ENCODE peak calls at places on chromosomes 2 and 18, in ten cellular contexts. J, F, V, Y, E, L, I, D, R and M are unnamed samples.

GRCh38 chr2:118667964-118668363 is 179.5 kb downstream of the EN1 start:
- DNase-seq in R (no peak), F (peak), D (no peak), J (no peak), E (peak), V (no peak), L (no peak), Y (no peak), I (peak), M (no peak)

GRCh38 chr2:189865836-189866235 is 81.6 kb downstream of the PMS1 start:
- DNase-seq in E (peak), I (no peak), F (no peak), V (no peak), L (no peak), R (no peak), Y (no peak), D (no peak), J (no peak), M (no peak)

GRCh38 chr18:23710068-23710527 is 20.8 kb downstream of the LAMA3 start:
- DNase-seq in E (peak), D (no peak), V (no peak), L (no peak), F (no peak), R (no peak), Y (no peak), I (no peak), J (no peak), M (no peak)

GRCh38 chr2:75799859-75800258 is 89.1 kb upstream of the GCFC2 start:
- DNase-seq in F (no peak), Y (no peak), V (no peak), E (no peak), D (peak), J (no peak), I (no peak), L (no peak), R (no peak), M (no peak)

GRCh38 chr2:227161947-227162346 is 2.1 kb downstream of the COL4A4 start:
- DNase-seq in F (no peak), J (no peak), E (no peak), R (no peak), L (no peak), D (no peak), I (no peak), V (no peak), Y (no peak), M (no peak)

GRCh38 chr2:187869195-187869594 is 315.0 kb upstream of the TFPI start:
- DNase-seq in I (no peak), R (no peak), L (no peak), V (no peak), D (no peak), F (no peak), E (no peak), Y (no peak), J (no peak), M (no peak)

GRCh38 chr18:27847412-27847811 is 329.5 kb downstream of the CDH2 start:
- DNase-seq in V (no peak), Y (no peak), J (no peak), R (no peak), I (no peak), F (no peak), L (no peak), D (no peak), E (no peak), M (no peak)

GRCh38 chr2:118443596-118443995 is 355.3 kb downstream of the INSIG2 start:
- DNase-seq in E (peak), R (no peak), I (no peak), L (no peak), Y (no peak), V (no peak), F (no peak), J (peak), D (no peak), M (no peak)

GRCh38 chr2:41775381-41776025 is 272.3 kb upstream of the PKDCC start:
- DNase-seq in I (no peak), R (no peak), D (no peak), V (no peak), J (no peak), L (no peak), Y (no peak), E (no peak), F (no peak), M (no peak)

GRCh38 chr2:133952420-133952819 is 301.5 kb upstream of the MGAT5 start:
- DNase-seq in D (peak), I (no peak), V (no peak), R (no peak), Y (no peak), F (no peak), E (no peak), L (no peak), J (no peak), M (peak)

GRCh38 chr2:190656301-190656700 is 7.4 kb downstream of the NAB1 start:
- DNase-seq in E (peak), F (no peak), J (no peak), D (no peak), V (no peak), L (no peak), Y (no peak), I (no peak), R (no peak), M (no peak)

GRCh38 chr2:182187130-182187529 is 201.5 kb downstream of the PPP1R1C start:
- DNase-seq in V (no peak), R (no peak), I (no peak), L (no peak), Y (no peak), E (no peak), D (no peak), F (no peak), J (no peak), M (no peak)

GRCh38 chr18:23307567-23308295 is 145.4 kb upstream of the RIOK3 start:
- DNase-seq in Y (no peak), I (no peak), D (peak), V (no peak), L (no peak), F (no peak), J (peak), E (peak), R (no peak), M (peak)

GRCh38 chr18:21267370-21267769 is 25.3 kb downstream of the GREB1L start:
- DNase-seq in L (no peak), R (no peak), J (no peak), Y (no peak), D (no peak), F (no peak), E (no peak), V (no peak), I (no peak), M (no peak)

GRCh38 chr2:187233811-187234210 is 214.2 kb downstream of the CALCRL start:
- DNase-seq in F (no peak), J (no peak), L (no peak), I (no peak), E (peak), D (no peak), Y (no peak), V (no peak), R (no peak), M (no peak)

GRCh38 chr18:44680271-44681038 is at the start of gene SETBP1:
- DNase-seq in D (peak), R (peak), V (peak), E (no peak), Y (peak), J (peak), I (no peak), L (peak), F (no peak), M (peak)

GRCh38 chr2:5921081-5921642 is 229.0 kb downstream of the SOX11 start:
- DNase-seq in R (no peak), E (no peak), J (no peak), L (peak), D (no peak), F (no peak), Y (no peak), V (no peak), I (no peak), M (no peak)

GRCh38 chr2:64980192-64980591 is 9.0 kb upstream of the SLC1A4 start:
- DNase-seq in L (no peak), J (no peak), F (no peak), D (no peak), V (no peak), E (no peak), R (no peak), I (no peak), Y (no peak), M (no peak)

GRCh38 chr2:97718051-97718882 is 4.9 kb downstream of the ZAP70 start:
- DNase-seq in Y (no peak), L (peak), I (no peak), D (peak), F (no peak), J (no peak), E (no peak), R (peak), V (peak), M (peak)

GRCh38 chr2:33312389-33312788 is 164.1 kb upstream of the RASGRP3 start:
- DNase-seq in Y (no peak), D (no peak), V (no peak), R (no peak), E (no peak), I (no peak), J (no peak), L (no peak), F (no peak), M (no peak)

GRCh38 chr2:191627518-191627917 is 50.4 kb upstream of the NABP1 start:
- DNase-seq in J (no peak), F (no peak), R (no peak), D (no peak), I (no peak), E (no peak), V (no peak), Y (no peak), L (no peak), M (no peak)

GRCh38 chr2:61011649-61012048 is 5.9 kb upstream of the PEX13 start:
- DNase-seq in D (no peak), F (no peak), Y (no peak), L (no peak), J (no peak), R (no peak), I (no peak), V (no peak), E (peak), M (no peak)

GRCh38 chr2:16257001-16257724 is 316.8 kb downstream of the MYCN start:
- DNase-seq in L (no peak), V (no peak), F (no peak), Y (no peak), R (no peak), I (no peak), J (no peak), D (no peak), E (no peak), M (no peak)

GRCh38 chr2:227821043-227821942 is 7.7 kb downstream of the CCL20 start:
- DNase-seq in F (no peak), Y (no peak), I (no peak), D (no peak), E (no peak), J (no peak), R (no peak), V (peak), L (no peak), M (no peak)

GRCh38 chr2:212337036-212337435 is 201.6 kb downstream of the ERBB4 start:
- DNase-seq in V (no peak), E (no peak), I (no peak), L (no peak), F (no peak), R (no peak), J (no peak), D (no peak), Y (no peak), M (no peak)

GRCh38 chr2:64599469-64599868 is 54.2 kb downstream of the SERTAD2 start:
- DNase-seq in J (no peak), E (no peak), D (no peak), Y (no peak), I (no peak), L (no peak), R (no peak), V (no peak), F (no peak), M (no peak)

GRCh38 chr2:144571770-144572169 is 51.9 kb upstream of the ZEB2 start:
- DNase-seq in L (no peak), Y (no peak), R (no peak), I (no peak), E (no peak), V (no peak), J (no peak), F (no peak), D (no peak), M (no peak)

GRCh38 chr2:65186093-65186868 is 41.4 kb upstream of the ACTR2 start:
- DNase-seq in E (no peak), R (no peak), D (no peak), Y (no peak), F (no peak), J (no peak), V (peak), L (no peak), I (no peak), M (no peak)

GRCh38 chr2:19439081-19439480 is 80.7 kb upstream of the OSR1 start:
- DNase-seq in L (no peak), R (no peak), V (no peak), E (no peak), D (no peak), Y (no peak), J (no peak), F (no peak), I (no peak), M (no peak)

GRCh38 chr2:206988884-206989283 is 49.6 kb downstream of the CPO start:
- DNase-seq in R (no peak), E (no peak), D (no peak), V (no peak), I (no peak), L (no peak), Y (no peak), J (no peak), F (no peak), M (no peak)

GRCh38 chr2:27717070-27717453 is 53.4 kb downstream of the SLC4A1AP start:
- DNase-seq in Y (no peak), E (peak), R (no peak), V (no peak), L (peak), I (no peak), J (peak), D (no peak), F (peak), M (no peak)

GRCh38 chr2:208657468-208657867 is 250.9 kb downstream of the PTH2R start:
- DNase-seq in D (no peak), Y (peak), I (no peak), F (no peak), J (no peak), E (no peak), R (no peak), V (no peak), L (no peak), M (no peak)
- TF ChIP-seq CTCF in D (no peak), Y (no peak), I (peak), F (no peak), J (no peak), E (no peak), R (no peak), V (no peak), L (no peak), M (no peak)

DNA sequence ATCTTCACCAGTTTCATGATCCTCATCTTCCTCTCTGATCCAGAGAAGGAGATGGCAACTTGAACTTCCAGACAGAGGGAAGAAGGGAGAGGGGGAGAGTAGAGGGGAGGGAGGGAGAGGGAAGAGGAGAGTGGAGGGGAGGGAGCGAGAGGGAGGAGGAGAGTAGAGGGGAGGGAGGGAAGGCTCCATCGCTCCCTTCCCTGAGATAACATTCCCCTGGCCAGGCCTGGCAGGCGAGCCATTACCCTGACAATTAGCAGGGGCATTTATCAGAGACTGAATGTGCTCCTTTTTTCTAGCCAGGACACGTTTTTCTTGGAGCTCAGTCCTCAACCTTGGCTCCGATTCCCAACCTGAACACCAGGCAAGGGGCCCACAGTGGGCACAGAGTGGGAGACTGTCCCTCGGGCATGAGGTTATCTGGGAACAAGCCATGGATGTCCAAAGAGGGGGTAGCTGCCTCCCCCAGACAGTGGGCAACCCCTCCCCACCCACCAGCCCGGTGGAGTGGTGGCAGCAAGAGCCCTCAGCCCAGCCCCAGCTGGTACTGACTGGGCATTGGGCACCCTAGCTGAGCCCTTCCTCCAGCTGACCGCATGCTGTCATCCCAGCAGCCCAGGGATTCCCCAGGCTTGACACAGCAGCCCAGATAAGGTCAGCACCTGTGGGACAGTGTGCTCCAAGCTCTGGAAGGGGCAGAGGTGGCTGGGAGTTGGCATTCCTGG is 81.8 kb downstream of the TNS1 start:
- DNase-seq in F (no peak), J (no peak), V (peak), E (peak), Y (no peak), I (no peak), L (peak), D (no peak), R (no peak), M (no peak)
- TF ChIP-seq CTCF in F (no peak), J (no peak), V (no peak), E (no peak), Y (no peak), I (no peak), L (no peak), D (no peak), R (no peak), M (no peak)

DNA sequence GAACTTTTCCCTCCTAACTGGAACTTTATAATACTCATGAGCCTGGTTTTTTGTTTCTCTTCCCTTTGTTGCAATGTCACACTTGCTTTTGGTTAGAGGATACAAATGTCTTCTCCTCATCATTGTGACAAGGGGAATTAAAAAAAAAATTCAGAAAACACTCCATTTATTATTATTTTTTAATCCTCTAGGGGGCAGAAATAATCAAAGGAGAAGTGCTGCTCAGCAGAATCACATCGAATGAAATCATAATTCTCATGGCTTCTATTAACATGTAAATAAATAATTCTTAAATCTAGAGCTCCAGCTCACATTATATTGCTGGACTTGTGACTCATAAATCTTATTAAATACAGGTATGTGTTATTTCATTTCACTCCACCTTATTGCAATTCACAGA is 273.8 kb downstream of the TRIB2 start:
- DNase-seq in Y (no peak), L (no peak), J (no peak), V (no peak), I (no peak), R (no peak), D (no peak), F (no peak), E (peak), M (no peak)
- TF ChIP-seq CTCF in Y (no peak), L (peak), J (peak), V (no peak), I (peak), R (peak), D (no peak), F (peak), E (peak), M (no peak)

DNA sequence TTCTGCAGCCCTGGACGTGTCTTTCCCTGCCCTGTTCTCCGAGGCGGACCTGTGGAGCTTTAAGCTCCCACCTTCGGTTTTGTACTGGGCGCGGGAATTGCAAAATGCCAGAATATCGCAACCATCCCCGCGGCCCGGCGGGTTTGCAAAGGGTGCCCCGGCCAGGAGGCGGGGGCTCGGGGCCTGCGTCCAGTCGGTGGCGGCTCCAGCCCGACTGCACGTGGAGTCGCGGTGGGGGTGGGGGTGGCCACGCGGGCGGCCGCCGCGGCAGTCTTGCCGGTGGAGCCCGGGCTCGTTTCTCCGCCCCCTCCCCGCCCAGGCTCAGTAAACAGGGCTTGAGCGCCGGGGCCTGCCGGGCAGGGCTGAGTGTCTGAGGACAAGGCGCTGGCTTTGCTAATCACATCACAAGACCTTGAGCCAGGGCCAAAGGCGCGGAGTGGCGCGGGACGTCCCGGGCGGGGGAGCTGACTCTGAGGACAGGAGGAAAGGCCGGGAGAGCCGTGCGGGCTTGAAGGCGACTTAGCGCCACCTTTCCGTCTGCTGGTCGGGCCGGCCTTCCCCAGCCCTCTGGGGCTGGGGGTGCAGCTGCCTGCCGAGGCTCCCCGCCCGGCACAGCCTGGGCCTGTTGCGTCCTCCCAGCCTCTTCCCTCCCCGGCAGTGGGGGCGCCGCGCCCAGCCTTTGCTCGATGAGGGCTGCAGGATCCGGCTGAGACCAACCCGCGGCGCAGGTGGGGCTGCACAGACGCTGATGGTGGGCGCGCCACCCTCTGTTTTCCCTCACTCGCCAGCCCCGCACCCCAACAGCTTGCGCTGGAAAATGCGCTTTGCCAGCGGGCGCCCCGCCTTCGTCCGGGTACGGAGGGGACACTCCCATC is 786 bp upstream of the ZFP36L2 start:
- DNase-seq in I (no peak), Y (peak), D (peak), F (no peak), L (peak), V (peak), R (peak), E (peak), J (peak), M (peak)
- TF ChIP-seq CTCF in I (peak), Y (no peak), D (peak), F (no peak), L (peak), V (no peak), R (no peak), E (peak), J (peak), M (peak)

GRCh38 chr2:229715895-229716507 is 1.6 kb upstream of the DNER start:
- DNase-seq in Y (peak), F (no peak), E (peak), D (peak), I (peak), J (peak), V (no peak), L (no peak), R (no peak), M (no peak)
- TF ChIP-seq CTCF in Y (peak), F (peak), E (peak), D (peak), I (peak), J (peak), V (no peak), L (no peak), R (peak), M (peak)

GRCh38 chr2:49288902-49289680 is 134.8 kb upstream of the FSHR start:
- DNase-seq in V (no peak), J (no peak), Y (no peak), L (no peak), I (no peak), D (no peak), F (no peak), E (peak), R (no peak), M (no peak)
- TF ChIP-seq CTCF in V (no peak), J (no peak), Y (no peak), L (no peak), I (no peak), D (no peak), F (no peak), E (no peak), R (no peak), M (no peak)

GRCh38 chr2:137168564-137168963 is 403.2 kb downstream of the THSD7B start:
- DNase-seq in R (no peak), Y (no peak), L (no peak), J (peak), D (no peak), V (no peak), I (no peak), E (peak), F (peak), M (no peak)
- TF ChIP-seq CTCF in R (no peak), Y (no peak), L (no peak), J (no peak), D (no peak), V (no peak), I (no peak), E (no peak), F (no peak), M (no peak)

GRCh38 chr2:168160897-168161296 is 86.5 kb downstream of the STK39 start:
- DNase-seq in D (peak), Y (no peak), F (no peak), V (no peak), J (no peak), R (no peak), L (no peak), I (peak), E (peak), M (peak)
- TF ChIP-seq CTCF in D (no peak), Y (no peak), F (no peak), V (no peak), J (peak), R (peak), L (peak), I (peak), E (peak), M (peak)

GRCh38 chr2:171566753-171567152 is 44.5 kb downstream of the CYBRD1 start:
- DNase-seq in J (no peak), V (no peak), R (no peak), E (no peak), L (no peak), D (no peak), I (no peak), F (no peak), Y (no peak), M (no peak)

GRCh38 chr2:171571721-171572120 is 49.4 kb downstream of the CYBRD1 start:
- DNase-seq in L (no peak), D (no peak), F (no peak), V (no peak), Y (no peak), I (no peak), J (no peak), R (no peak), E (no peak), M (no peak)

GRCh38 chr2:171566099-171566498 is 43.8 kb downstream of the CYBRD1 start:
- DNase-seq in I (no peak), L (no peak), Y (no peak), D (no peak), V (no peak), F (no peak), R (no peak), E (no peak), J (no peak), M (no peak)

GRCh38 chr2:171564463-171564862 is 42.2 kb downstream of the CYBRD1 start:
- DNase-seq in L (no peak), D (no peak), E (no peak), Y (no peak), V (no peak), F (no peak), I (no peak), J (no peak), R (no peak), M (no peak)

GRCh38 chr2:171568085-171568484 is 45.8 kb downstream of the CYBRD1 start:
- DNase-seq in L (no peak), J (no peak), I (no peak), F (no peak), V (no peak), Y (no peak), R (no peak), E (peak), D (no peak), M (no peak)
- TF ChIP-seq CTCF in L (no peak), J (no peak), I (no peak), F (peak), V (no peak), Y (no peak), R (no peak), E (no peak), D (no peak), M (no peak)